ENCODE peak calls at places on chromosomes 4 and X, in five cellular contexts. D, E, Z, R and C are unnamed samples. For H3K27me3 and H3K4me1, the result is how much of the 10 kb centered on the place peaks cover.

GRCh38 chr4:106522839-106523238 is 154.3 kb upstream of the GIMD1 start:
- DNase-seq in D (no peak), E (no peak), Z (no peak), R (no peak), C (peak)

GRCh38 chrX:38426785-38427184 is 74.4 kb downstream of the OTC start:
- DNase-seq in D (no peak), E (no peak), Z (no peak), R (no peak), C (no peak)

GRCh38 chr4:45550766-45551366 is 573.0 kb downstream of the GABRG1 start:
- DNase-seq in D (no peak), E (no peak), Z (no peak), R (no peak), C (no peak)

GRCh38 chr4:51831133-51831532 is 11.8 kb upstream of the DCUN1D4 start:
- DNase-seq in D (peak), E (peak), Z (peak), R (peak), C (peak)

GRCh38 chrX:82648062-82648461 is 860.0 kb upstream of the POU3F4 start:
- DNase-seq in D (no peak), E (no peak), Z (no peak), R (no peak), C (no peak)

GRCh38 chrX:39895228-39896110 is 202.3 kb downstream of the BCOR start:
- DNase-seq in D (no peak), E (no peak), Z (peak), R (no peak), C (no peak)

GRCh38 chrX:24301060-24301459 is 12.8 kb downstream of the SUPT20HL2 start:
- DNase-seq in D (no peak), E (no peak), Z (no peak), R (no peak), C (no peak)

GRCh38 chr4:158775091-158775651 is 6.3 kb downstream of the FNIP2 start:
- DNase-seq in D (no peak), E (no peak), Z (peak), R (no peak), C (no peak)

GRCh38 chr4:55926610-55927009 is 22.1 kb upstream of the CEP135 start:
- DNase-seq in D (no peak), E (no peak), Z (no peak), R (no peak), C (no peak)

GRCh38 chrX:44974462-44974861 is 101.5 kb downstream of the KDM6A start:
- DNase-seq in D (no peak), E (no peak), Z (no peak), R (no peak), C (no peak)

GRCh38 chr4:25749150-25749794 is 93.6 kb downstream of the SLC34A2 start:
- DNase-seq in D (no peak), E (no peak), Z (no peak), R (no peak), C (no peak)

GRCh38 chrX:130916636-130917422 is 13.8 kb upstream of the ENOX2 start:
- DNase-seq in D (peak), E (peak), Z (peak), R (peak), C (peak)

GRCh38 chrX:112761239-112762207 is 79.1 kb downstream of the AMOT start:
- DNase-seq in D (no peak), E (no peak), Z (no peak), R (no peak), C (no peak)

GRCh38 chr4:8009710-8010534 is 70.3 kb upstream of the AFAP1 start:
- DNase-seq in D (no peak), E (no peak), Z (peak), R (no peak), C (no peak)

GRCh38 chr4:41468122-41468521 is 69.8 kb upstream of the LIMCH1 start:
- DNase-seq in D (no peak), E (no peak), Z (no peak), R (no peak), C (no peak)

GRCh38 chrX:151151668-151152267 is 24.6 kb upstream of the GPR50 start:
- DNase-seq in D (peak), E (no peak), Z (peak), R (no peak), C (peak)

GRCh38 chr4:182137343-182137742 is 105.9 kb upstream of the TENM3 start:
- DNase-seq in D (no peak), E (no peak), Z (no peak), R (no peak), C (no peak)

GRCh38 chrX:151724563-151725337 is 8.9 kb downstream of the FATE1 start:
- DNase-seq in D (peak), E (no peak), Z (no peak), R (no peak), C (no peak)

GRCh38 chr4:55947912-55948725 is 626 bp upstream of the CEP135 start:
- DNase-seq in D (no peak), E (no peak), Z (peak), R (no peak), C (peak)

GRCh38 chr4:2591189-2591588 is 54.7 kb downstream of the FAM193A start:
- DNase-seq in D (no peak), E (no peak), Z (no peak), R (no peak), C (no peak)

GRCh38 chrX:41339148-41339547 is 5.2 kb downstream of the DDX3X start:
- DNase-seq in D (no peak), E (no peak), Z (no peak), R (no peak), C (no peak)

GRCh38 chr4:98516042-98516440 is 142.4 kb downstream of the TSPAN5 start:
- DNase-seq in D (no peak), E (no peak), Z (no peak), R (no peak), C (no peak)

GRCh38 chr4:8108261-8108660 is 50.4 kb downstream of the ABLIM2 start:
- DNase-seq in D (no peak), E (no peak), Z (peak), R (no peak), C (no peak)

GRCh38 chr4:71206763-71207162 is 132.1 kb upstream of the SLC4A4 start:
- DNase-seq in D (no peak), E (no peak), Z (no peak), R (no peak), C (no peak)

GRCh38 chrX:150752124-150752523 is 58.9 kb downstream of the MTMR1 start:
- DNase-seq in D (no peak), E (no peak), Z (no peak), R (no peak), C (no peak)

GRCh38 chr4:180665481-180665880 is 1577.7 kb upstream of the TENM3 start:
- DNase-seq in D (no peak), E (no peak), Z (no peak), R (no peak), C (no peak)

GRCh38 chr4:147633113-147633512 is 15.9 kb downstream of the TMEM184C start:
- DNase-seq in D (no peak), E (no peak), Z (no peak), R (no peak), C (no peak)

GRCh38 chr4:81142744-81143143 is 72.3 kb downstream of the PRKG2 start:
- DNase-seq in D (no peak), E (peak), Z (peak), R (no peak), C (no peak)

GRCh38 chr4:158630893-158631292 is 40.8 kb downstream of the C4orf46 start:
- DNase-seq in D (no peak), E (no peak), Z (peak), R (no peak), C (no peak)

GRCh38 chr4:112144546-112145325 is 518 bp upstream of the FAM241A start:
- DNase-seq in D (peak), E (peak), Z (no peak), R (peak), C (no peak)

GRCh38 chr4:130395871-130396270 is 1299.9 kb downstream of the C4orf33 start:
- DNase-seq in D (no peak), E (no peak), Z (no peak), R (no peak), C (no peak)

GRCh38 chrX:68945603-68946228 is 116.9 kb downstream of the EFNB1 start:
- DNase-seq in D (no peak), E (no peak), Z (peak), R (no peak), C (no peak)

GRCh38 chrX:44384688-44385338 is 41.3 kb upstream of the EFHC2 start:
- DNase-seq in D (no peak), E (no peak), Z (no peak), R (no peak), C (no peak)

DNA sequence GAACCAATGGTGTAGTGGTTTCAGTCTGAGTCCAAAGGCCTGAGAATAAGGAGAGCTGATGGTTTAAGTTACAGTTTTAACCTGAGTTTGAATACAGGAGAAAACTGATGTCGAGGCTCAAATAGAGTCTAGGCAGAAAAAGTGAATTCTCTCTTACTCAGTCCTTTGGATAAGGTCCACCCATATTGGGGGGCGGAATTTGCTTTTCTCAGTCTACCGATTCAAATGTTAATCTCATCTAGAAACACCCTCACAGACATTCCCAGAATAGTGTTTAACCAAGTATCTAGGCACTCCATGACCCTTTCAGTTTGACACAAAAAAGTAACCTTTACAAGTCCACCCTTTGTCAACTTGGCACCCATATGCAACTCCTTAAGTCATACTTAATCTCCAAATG is 216.0 kb downstream of the GRID2 start:
- DNase-seq in D (no peak), E (no peak), Z (no peak), R (no peak), C (no peak)
- H3K27me3 ChIP-seq in D (under half), E (under half), Z (under half), R (under half), C (under half)

GRCh38 chrX:57904481-57904880 is 5.8 kb downstream of the ZXDA start:
- DNase-seq in D (no peak), E (no peak), Z (no peak), R (no peak), C (no peak)

GRCh38 chrX:57899064-57899463 is 11.2 kb downstream of the ZXDA start:
- DNase-seq in D (no peak), E (no peak), Z (no peak), R (no peak), C (no peak)

GRCh38 chrX:57905141-57905540 is 5.1 kb downstream of the ZXDA start:
- DNase-seq in D (no peak), E (no peak), Z (no peak), R (no peak), C (no peak)

GRCh38 chrX:57900961-57901360 is 9.3 kb downstream of the ZXDA start:
- DNase-seq in D (no peak), E (no peak), Z (no peak), R (no peak), C (no peak)

GRCh38 chrX:57902633-57903032 is 7.6 kb downstream of the ZXDA start:
- DNase-seq in D (no peak), E (no peak), Z (no peak), R (no peak), C (no peak)
- H3K4me1 ChIP-seq in D (under half), E (under half), Z (under half), R (half or more), C (under half)

GRCh38 chrX:153238361-153238760 is 59.3 kb downstream of the MAGEA1 start:
- DNase-seq in D (no peak), E (no peak), Z (no peak), R (no peak), C (no peak)
- H3K27me3 ChIP-seq in D (under half), E (under half), Z (under half), R (under half), C (under half)

DNA sequence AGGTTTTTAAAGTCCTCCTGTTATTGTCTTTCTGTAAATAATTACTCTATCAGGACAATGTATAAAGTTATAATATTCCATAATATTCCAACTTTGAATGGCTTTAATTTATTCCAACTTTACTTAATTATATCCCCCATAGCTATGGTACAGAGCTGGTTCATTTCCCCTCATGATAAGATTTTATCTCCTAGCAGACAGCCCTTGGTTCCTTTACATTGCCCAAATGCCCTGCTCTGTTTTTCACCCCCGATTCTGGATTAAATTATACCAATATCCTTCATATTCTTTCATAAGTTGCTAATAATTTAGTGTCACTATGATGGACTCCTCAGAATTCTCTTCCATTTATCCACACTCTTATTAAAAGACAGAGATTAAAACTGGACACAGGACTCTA is 340.5 kb downstream of the MAPK10 start:
- DNase-seq in D (no peak), E (no peak), Z (no peak), R (no peak), C (no peak)
- H3K4me1 ChIP-seq in D (under half), E (under half), Z (under half), R (under half), C (under half)

DNA sequence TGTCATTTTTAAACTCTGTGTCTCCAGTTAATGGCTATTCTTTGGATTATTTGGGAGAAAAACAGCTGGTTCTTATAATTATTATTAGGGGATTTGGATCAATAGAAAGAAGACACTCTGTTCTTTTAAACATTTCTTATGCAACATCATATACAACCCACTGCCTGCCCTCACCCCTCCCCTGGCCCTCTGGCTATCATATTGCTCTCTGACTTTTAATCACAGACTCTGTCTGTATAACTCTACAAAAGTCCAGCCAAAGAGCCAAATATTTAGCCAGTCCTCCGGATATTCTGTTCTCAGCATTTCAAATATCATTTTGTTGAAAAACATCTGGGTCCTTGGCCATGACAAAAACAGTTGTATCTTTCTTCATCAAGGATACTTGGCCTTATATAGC is 19.0 kb upstream of the PACRGL start:
- DNase-seq in D (no peak), E (no peak), Z (no peak), R (no peak), C (no peak)
- H3K27me3 ChIP-seq in D (under half), E (under half), Z (under half), R (half or more), C (under half)

DNA sequence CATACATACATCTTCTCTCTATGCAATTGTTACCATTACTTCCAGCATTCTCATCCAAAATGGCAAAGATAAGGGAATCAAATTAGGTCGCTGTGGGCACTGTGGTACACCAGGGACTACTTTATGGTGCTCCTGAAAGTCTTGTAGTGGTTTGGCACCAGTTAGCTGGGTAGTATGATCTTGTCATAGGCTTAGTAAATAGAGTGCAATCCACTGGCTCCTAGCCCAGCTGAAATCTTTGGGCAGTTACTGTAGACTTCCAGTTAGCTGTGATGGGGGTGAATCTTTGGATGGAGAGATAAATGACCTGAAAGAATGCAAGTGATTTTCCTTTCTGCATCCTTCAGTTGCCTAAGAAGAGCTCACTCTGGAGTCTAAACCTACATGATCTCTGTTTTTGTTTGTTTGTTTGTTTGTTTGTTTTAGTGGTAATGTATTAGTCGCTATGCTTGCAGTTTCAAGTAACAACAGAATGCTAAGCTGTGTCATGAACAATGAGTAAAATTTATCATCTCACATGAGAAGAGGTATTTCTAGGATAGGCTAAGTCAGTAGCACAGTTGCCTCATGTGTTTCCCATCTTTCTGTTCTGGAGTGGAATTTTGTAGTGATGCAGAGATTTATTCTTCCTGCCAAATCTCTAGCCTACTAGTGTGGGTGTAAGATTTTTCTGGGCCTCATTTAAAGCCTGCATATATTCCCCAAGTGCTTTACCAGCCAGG is 24.2 kb downstream of the HERC3 start:
- DNase-seq in D (no peak), E (no peak), Z (no peak), R (no peak), C (no peak)
- H3K4me1 ChIP-seq in D (under half), E (under half), Z (under half), R (half or more), C (under half)

GRCh38 chrX:139201924-139202323 is 328.6 kb upstream of the F9 start:
- DNase-seq in D (no peak), E (no peak), Z (no peak), R (no peak), C (no peak)

GRCh38 chrX:139200346-139200745 is 330.2 kb upstream of the F9 start:
- DNase-seq in D (no peak), E (no peak), Z (no peak), R (no peak), C (no peak)

GRCh38 chrX:139199945-139200344 is 330.6 kb upstream of the F9 start:
- DNase-seq in D (no peak), E (no peak), Z (no peak), R (no peak), C (no peak)

GRCh38 chrX:139198936-139199335 is 331.6 kb upstream of the F9 start:
- DNase-seq in D (no peak), E (no peak), Z (no peak), R (no peak), C (no peak)

DNA sequence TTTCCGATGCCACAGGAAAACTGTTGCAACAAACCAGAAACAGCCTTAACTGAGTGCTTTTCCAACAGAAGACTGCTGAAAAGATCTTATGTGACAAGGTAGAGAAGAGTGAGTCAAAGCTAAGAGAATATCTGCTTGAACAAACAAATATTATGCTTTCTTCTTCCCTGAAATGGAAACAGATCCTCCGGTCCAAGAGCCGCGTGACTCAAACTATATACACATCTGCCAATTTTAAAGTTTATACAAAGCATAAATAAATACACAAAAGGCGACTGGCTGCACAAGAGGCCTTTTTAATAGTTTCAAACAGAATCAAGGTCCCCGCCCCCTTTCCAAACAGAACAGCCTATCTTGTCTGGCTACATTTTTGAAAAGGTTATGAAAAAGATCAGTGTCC is 329.7 kb upstream of the F9 start:
- DNase-seq in D (no peak), E (no peak), Z (no peak), R (no peak), C (no peak)
- H3K27me3 ChIP-seq in D (under half), E (under half), Z (under half), R (under half), C (under half)

GRCh38 chr4:152169666-152170065 is 366.2 kb downstream of the FBXW7 start:
- DNase-seq in D (no peak), E (no peak), Z (no peak), R (no peak), C (no peak)

GRCh38 chr4:152171556-152171955 is 364.3 kb downstream of the FBXW7 start:
- DNase-seq in D (no peak), E (no peak), Z (no peak), R (no peak), C (no peak)

GRCh38 chr4:152168960-152169616 is 366.8 kb downstream of the FBXW7 start:
- DNase-seq in D (no peak), E (no peak), Z (no peak), R (no peak), C (no peak)

GRCh38 chr4:152176627-152177214 is 359.2 kb downstream of the FBXW7 start:
- DNase-seq in D (no peak), E (no peak), Z (no peak), R (no peak), C (no peak)

GRCh38 chr4:152172146-152172545 is 363.7 kb downstream of the FBXW7 start:
- DNase-seq in D (no peak), E (no peak), Z (no peak), R (no peak), C (no peak)
- H3K4me1 ChIP-seq in D (under half), E (under half), Z (under half), R (under half), C (under half)